ENCODE peak calls at places on chromosomes 13 and 19, in six cellular contexts. R is effector CD4-positive, alpha-beta T cell; S is M059J; D is endothelial cell; F is cardiac fibroblast; M is choroid plexus epithelial cell. K is an unnamed sample.

GRCh38 chr13:22837980-22838615 is 342.7 kb upstream of the SGCG start:
- DNase-seq in R (no peak), S (no peak), D (no peak), F (no peak), M (no peak), K (no peak)

GRCh38 chr19:48681127-48681470 is 8.3 kb upstream of the NTN5 start:
- DNase-seq in R (no peak), S (peak), D (no peak), F (peak), M (peak), K (no peak)

GRCh38 chr19:2476451-2477140 is 669 bp downstream of the GADD45B start:
- DNase-seq in R (peak), S (peak), D (no peak), F (peak), M (peak), K (peak)

GRCh38 chr19:8576273-8576993 is 809 bp downstream of the MYO1F start:
- DNase-seq in R (no peak), S (no peak), D (no peak), F (no peak), M (no peak), K (no peak)

GRCh38 chr13:75120071-75120470 is 361.9 kb downstream of the TBC1D4 start:
- DNase-seq in R (no peak), S (no peak), D (no peak), F (no peak), M (no peak), K (no peak)

GRCh38 chr19:47778954-47779351 is 450 bp downstream of the SELENOW start:
- DNase-seq in R (no peak), S (peak), D (no peak), F (no peak), M (peak), K (no peak)

GRCh38 chr13:56528040-56528760 is 612.5 kb upstream of the PRR20A start:
- DNase-seq in R (no peak), S (no peak), D (no peak), F (no peak), M (no peak), K (no peak)

GRCh38 chr19:5253403-5254110 is 87.1 kb downstream of the PTPRS start:
- DNase-seq in R (no peak), S (no peak), D (no peak), F (peak), M (no peak), K (no peak)

GRCh38 chr13:30752201-30752797 is 17.0 kb downstream of the ALOX5AP start:
- DNase-seq in R (no peak), S (peak), D (no peak), F (peak), M (peak), K (no peak)

GRCh38 chr13:107847406-107847805 is 367.9 kb downstream of the LIG4 start:
- DNase-seq in R (no peak), S (no peak), D (no peak), F (no peak), M (peak), K (no peak)

GRCh38 chr13:106493569-106493968 is 41.9 kb downstream of the EFNB2 start:
- DNase-seq in R (no peak), S (no peak), D (no peak), F (no peak), M (no peak), K (no peak)

GRCh38 chr13:79141082-79141481 is 265.0 kb downstream of the RBM26 start:
- DNase-seq in R (no peak), S (no peak), D (no peak), F (no peak), M (no peak), K (no peak)

GRCh38 chr19:42850981-42851717 is 28.4 kb downstream of the PSG1 start:
- DNase-seq in R (no peak), S (peak), D (no peak), F (peak), M (peak), K (no peak)

GRCh38 chr19:4709440-4710280 is 14.0 kb downstream of the DPP9 start:
- DNase-seq in R (no peak), S (peak), D (no peak), F (no peak), M (no peak), K (peak)